ENCODE peak calls at places on chromosomes 2 and 18, in ten cellular contexts. H, U, X, K, L, V, Y, C, T and G are unnamed samples.

GRCh38 chr2:110211938-110212858 is at the start of gene MTLN:
- DNase-seq in T (peak; percentile 90), U (peak; percentile 65), L (peak; percentile 83), V (peak; percentile 83), C (no peak), X (peak; percentile 81), H (peak; percentile 74), Y (peak; percentile 72), K (peak; percentile 76), G (peak; percentile 77)

GRCh38 chr2:14781148-14781547 is 148.6 kb downstream of the LRATD1 start:
- DNase-seq in C (no peak), H (no peak), X (no peak), V (no peak), K (no peak), L (no peak), U (no peak), Y (no peak), T (no peak), G (no peak)

GRCh38 chr18:28792404-28793103 is 615.6 kb upstream of the CDH2 start:
- DNase-seq in L (no peak), T (no peak), C (no peak), X (no peak), H (no peak), Y (no peak), V (no peak), K (no peak), U (no peak), G (no peak)

GRCh38 chr2:177029501-177029900 is 183.1 kb upstream of the HNRNPA3 start:
- DNase-seq in K (peak; percentile 33), H (no peak), C (peak; percentile 2), U (no peak), X (no peak), V (no peak), Y (no peak), T (peak; percentile 71), L (no peak), G (no peak)

GRCh38 chr2:71672640-71673401 is 219.5 kb downstream of the DYSF start:
- DNase-seq in Y (no peak), U (no peak), L (no peak), X (peak; percentile 13), C (no peak), T (peak; percentile 26), K (no peak), H (no peak), V (no peak), G (no peak)

GRCh38 chr2:206481056-206481455 is 37.7 kb downstream of the ADAM23 start:
- DNase-seq in X (no peak), C (no peak), H (no peak), L (no peak), V (no peak), U (no peak), T (no peak), Y (no peak), K (no peak), G (no peak)

GRCh38 chr2:39875914-39876267 is 96.8 kb upstream of the THUMPD2 start:
- DNase-seq in U (no peak), L (no peak), V (no peak), X (no peak), Y (no peak), K (no peak), H (no peak), T (no peak), C (no peak), G (no peak)

GRCh38 chr2:189222440-189222839 is 42.9 kb upstream of the COL5A2 start:
- DNase-seq in X (no peak), V (peak; percentile 76), H (peak; percentile 57), K (no peak), C (no peak), T (no peak), Y (peak; percentile 88), U (peak; percentile 79), L (no peak), G (peak; percentile 87)

GRCh38 chr2:176518823-176519222 is 249.6 kb downstream of the MTX2 start:
- DNase-seq in X (peak; percentile 60), T (peak; percentile 70), V (no peak), H (no peak), C (no peak), L (no peak), Y (no peak), U (no peak), K (no peak), G (no peak)

GRCh38 chr2:138274421-138275291 is 226.9 kb upstream of the SPOPL start:
- DNase-seq in L (no peak), T (no peak), V (no peak), C (no peak), U (peak; percentile 31), K (no peak), X (no peak), H (peak; percentile 15), Y (no peak), G (no peak)

GRCh38 chr2:24762518-24762917 is 30.7 kb downstream of the PTRHD1 start:
- DNase-seq in T (no peak), L (no peak), Y (no peak), V (no peak), H (no peak), K (no peak), C (no peak), X (no peak), U (no peak), G (no peak)

GRCh38 chr18:3605562-3606443 is 155.8 kb downstream of the TGIF1 start:
- DNase-seq in Y (no peak), L (no peak), K (no peak), H (peak; percentile 66), U (peak; percentile 81), V (no peak), X (no peak), C (no peak), T (no peak), G (peak; percentile 19)

GRCh38 chr18:46563317-46563716 is 93.7 kb downstream of the LOXHD1 start:
- DNase-seq in K (peak; percentile 76), H (no peak), V (no peak), U (no peak), C (no peak), Y (no peak), L (no peak), X (no peak), T (peak; percentile 78), G (no peak)

GRCh38 chr2:172096661-172097547 is 5.8 kb downstream of the DLX2 start:
- DNase-seq in K (peak; percentile 82), U (peak; percentile 87), L (no peak), C (no peak), Y (no peak), V (no peak), X (peak; percentile 65), H (peak; percentile 66), T (peak; percentile 78), G (peak; percentile 51)

GRCh38 chr18:79526468-79527460 is 131.0 kb downstream of the NFATC1 start:
- DNase-seq in U (peak; percentile 36), C (peak; percentile 54), T (no peak), X (no peak), Y (no peak), V (peak; percentile 1), L (no peak), H (peak; percentile 46), K (peak; percentile 61), G (no peak)

GRCh38 chr2:156005999-156006712 is 326.4 kb downstream of the NR4A2 start:
- DNase-seq in L (no peak), X (no peak), T (peak; percentile 70), H (no peak), C (no peak), Y (no peak), K (peak; percentile 5), V (peak; percentile 4), U (peak; percentile 16), G (no peak)

GRCh38 chr2:8576525-8577157 is 105.2 kb upstream of the ID2 start:
- DNase-seq in K (peak; percentile 20), Y (no peak), L (peak; percentile 76), V (peak; percentile 38), U (no peak), X (peak; percentile 72), H (no peak), T (no peak), C (peak; percentile 91), G (no peak)

GRCh38 chr2:160105366-160105765 is 43.0 kb upstream of the PLA2R1 start:
- DNase-seq in H (no peak), T (no peak), L (no peak), Y (no peak), K (no peak), C (no peak), U (no peak), X (no peak), V (no peak), G (no peak)

GRCh38 chr2:119487434-119488244 is 36.6 kb downstream of the SCTR start:
- DNase-seq in C (peak; percentile 31), X (peak; percentile 49), L (no peak), T (peak; percentile 60), Y (no peak), H (no peak), K (no peak), U (no peak), V (peak; percentile 96), G (no peak)

DNA sequence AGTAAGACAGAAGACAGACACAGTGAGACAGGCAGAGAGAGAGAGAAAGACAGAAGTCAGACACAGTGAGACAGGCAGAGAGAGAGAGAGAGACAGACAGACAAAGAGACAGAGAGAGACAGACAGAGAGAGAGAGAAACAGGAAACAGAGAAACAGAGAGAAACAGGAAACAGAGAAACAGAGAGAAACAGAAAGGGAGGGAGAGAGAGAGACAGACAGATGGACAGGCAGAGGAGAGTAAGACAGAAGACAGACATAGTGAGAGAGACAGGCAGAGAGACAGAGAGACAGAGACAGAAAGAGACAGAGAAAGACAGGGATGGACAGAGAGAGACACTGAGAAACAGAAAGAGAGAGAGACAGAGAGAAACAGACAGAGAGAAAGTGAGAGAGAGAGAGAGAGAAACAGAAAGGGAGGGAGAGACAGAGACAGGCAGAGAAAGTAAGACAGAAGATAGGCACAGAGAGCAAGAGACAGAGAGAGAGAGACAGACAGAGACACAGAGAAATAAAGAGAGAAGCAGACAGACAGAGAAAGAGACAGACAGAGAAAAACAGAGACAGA is 109.3 kb upstream of the ANKRD30BL start:
- DNase-seq in C (no peak), X (no peak), V (no peak), U (no peak), T (no peak), K (no peak), Y (no peak), L (no peak), H (no peak), G (no peak)
- H3K4me3 ChIP-seq in C (no peak overlapping the region), X (no peak overlapping the region), V (no peak overlapping the region), U (no peak overlapping the region), T (no peak overlapping the region), K (no peak overlapping the region), Y (no peak overlapping the region), L (no peak overlapping the region), H (no peak overlapping the region), G (no peak overlapping the region)

GRCh38 chr18:62525611-62526010 is 2.8 kb downstream of the ZCCHC2 start:
- DNase-seq in U (no peak), K (no peak), X (no peak), V (no peak), C (no peak), T (no peak), Y (no peak), H (no peak), L (peak; percentile 32), G (no peak)
- H3K4me3 ChIP-seq in U (peak overlapping the region; percentile 87), K (no peak overlapping the region), X (no peak overlapping the region), V (no peak overlapping the region), C (peak overlapping the region; percentile 87), T (peak overlapping the region; percentile 82), Y (no peak overlapping the region), H (peak overlapping the region; percentile 70), L (peak overlapping the region; percentile 64), G (no peak overlapping the region)

GRCh38 chr2:67798536-67799160 is 264.2 kb downstream of the C1D start:
- DNase-seq in U (peak; percentile 37), V (no peak), Y (no peak), L (no peak), C (no peak), H (no peak), T (no peak), X (no peak), K (no peak), G (no peak)
- H3K4me3 ChIP-seq in U (no peak overlapping the region), V (no peak overlapping the region), Y (no peak overlapping the region), L (no peak overlapping the region), C (no peak overlapping the region), H (no peak overlapping the region), T (no peak overlapping the region), X (no peak overlapping the region), K (no peak overlapping the region), G (no peak overlapping the region)

GRCh38 chr18:52340466-52341378 is 725 bp downstream of the DCC start:
- DNase-seq in C (no peak), T (no peak), U (no peak), X (no peak), Y (no peak), K (peak; percentile 16), V (no peak), H (no peak), L (no peak), G (no peak)
- H3K4me3 ChIP-seq in C (no peak overlapping the region), T (peak overlapping the region; percentile 78), U (no peak overlapping the region), X (no peak overlapping the region), Y (no peak overlapping the region), K (peak overlapping the region; percentile 68), V (no peak overlapping the region), H (peak overlapping the region; percentile 30), L (no peak overlapping the region), G (no peak overlapping the region)